ENCODE peak calls at places on chromosome 1, in nine cellular contexts. Z is skeletal muscle cell; A is effector memory CD4-positive, alpha-beta T cell; H is keratinocyte; V is endodermal cell; Q is right lobe of liver; B is HAP-1; E is SJSA1; W is HL-60. X is an unnamed sample.

GRCh38 chr1:42163536-42164503 is 725 bp downstream of the GUCA2A start:
- DNase-seq in Z (no peak), A (no peak), H (no peak), V (peak; percentile 41), Q (no peak), B (no peak), E (no peak), W (no peak), X (no peak)

GRCh38 chr1:27884182-27884954 is 12.0 kb downstream of the THEMIS2 start:
- DNase-seq in Z (no peak), A (no peak), H (no peak), V (no peak), Q (no peak), B (no peak), E (no peak), W (no peak), X (no peak)

GRCh38 chr1:202659974-202660373 is 50.3 kb downstream of the SYT2 start:
- DNase-seq in Z (no peak), A (no peak), H (no peak), V (no peak), Q (no peak), B (no peak), E (no peak), W (peak; percentile 16), X (no peak)

GRCh38 chr1:172134087-172134731 is 286.3 kb upstream of the C1orf105 start:
- DNase-seq in Z (no peak), A (no peak), H (no peak), V (no peak), Q (no peak), B (no peak), E (no peak), W (no peak), X (no peak)

GRCh38 chr1:167663002-167663772 is 33.2 kb downstream of the RCSD1 start:
- DNase-seq in Z (peak; percentile 58), A (no peak), H (peak; percentile 88), V (no peak), Q (no peak), B (no peak), E (no peak), W (no peak), X (peak; percentile 62)

GRCh38 chr1:2348346-2349275 is 42.7 kb downstream of the MORN1 start:
- DNase-seq in Z (no peak), A (no peak), H (no peak), V (no peak), Q (no peak), B (no peak), E (no peak), W (no peak), X (peak; percentile 5)

GRCh38 chr1:203117611-203118575 is 9.6 kb upstream of the ADORA1 start:
- DNase-seq in Z (peak; percentile 16), A (no peak), H (no peak), V (peak; percentile 98), Q (no peak), B (peak; percentile 89), E (peak; percentile 63), W (peak; percentile 58), X (peak; percentile 74)

GRCh38 chr1:7299329-7299799 is 471.7 kb upstream of the VAMP3 start:
- DNase-seq in Z (peak; percentile 99), A (no peak), H (peak; percentile 5), V (peak; percentile 80), Q (no peak), B (no peak), E (peak; percentile 95), W (no peak), X (peak; percentile 50)

GRCh38 chr1:23777979-23778814 is at the start of gene PITHD1:
- DNase-seq in Z (no peak), A (peak; percentile 73), H (peak; percentile 52), V (peak; percentile 94), Q (peak; percentile 87), B (peak; percentile 80), E (peak; percentile 73), W (peak; percentile 76), X (peak; percentile 75)

GRCh38 chr1:23776198-23776597 is 2.0 kb upstream of the PITHD1 start:
- DNase-seq in Z (no peak), A (no peak), H (no peak), V (no peak), Q (no peak), B (no peak), E (no peak), W (no peak), X (no peak)

GRCh38 chr1:23784846-23785245 is 6.1 kb upstream of the LYPLA2 start:
- DNase-seq in Z (no peak), A (no peak), H (no peak), V (no peak), Q (no peak), B (no peak), E (no peak), W (no peak), X (no peak)

GRCh38 chr1:23774174-23774880 is 3.9 kb upstream of the PITHD1 start:
- DNase-seq in Z (no peak), A (no peak), H (no peak), V (no peak), Q (no peak), B (no peak), E (no peak), W (no peak), X (no peak)

DNA sequence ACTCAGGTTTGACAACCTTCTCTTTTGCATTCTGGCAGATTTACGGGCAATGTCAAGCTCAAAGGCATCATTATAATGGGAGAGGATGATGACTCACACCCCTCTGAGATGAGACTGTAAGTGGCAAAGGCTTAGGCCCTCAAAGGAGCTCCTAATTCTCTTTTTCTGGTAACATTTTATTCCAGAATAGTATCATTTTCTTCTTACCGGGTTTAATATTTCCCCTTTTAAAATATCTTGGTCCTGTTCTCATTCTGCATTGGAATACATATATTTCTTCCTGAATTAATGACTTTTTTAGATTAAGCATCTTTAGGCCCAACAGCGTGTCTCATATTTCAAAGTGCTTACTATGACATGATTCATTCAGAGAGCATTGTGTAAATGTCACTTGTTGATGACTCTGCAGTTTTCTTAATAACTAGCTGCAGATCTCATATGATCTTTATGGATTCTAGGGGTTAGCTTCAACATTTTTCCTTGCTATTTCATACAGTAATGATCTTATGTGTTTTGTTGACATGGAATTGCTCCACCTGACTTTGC is 1.7 kb downstream of the PITHD1 start:
- DNase-seq in Z (no peak), A (no peak), H (no peak), V (no peak), Q (no peak), B (no peak), E (no peak), W (no peak), X (no peak)
- H3K4me3 ChIP-seq in Z (peak overlapping the region; percentile 73), A (no peak overlapping the region), H (peak overlapping the region; percentile 72), V (peak overlapping the region; percentile 95), Q (no peak overlapping the region), B (no peak overlapping the region), E (no peak overlapping the region), W (no peak overlapping the region), X (no peak overlapping the region)

DNA sequence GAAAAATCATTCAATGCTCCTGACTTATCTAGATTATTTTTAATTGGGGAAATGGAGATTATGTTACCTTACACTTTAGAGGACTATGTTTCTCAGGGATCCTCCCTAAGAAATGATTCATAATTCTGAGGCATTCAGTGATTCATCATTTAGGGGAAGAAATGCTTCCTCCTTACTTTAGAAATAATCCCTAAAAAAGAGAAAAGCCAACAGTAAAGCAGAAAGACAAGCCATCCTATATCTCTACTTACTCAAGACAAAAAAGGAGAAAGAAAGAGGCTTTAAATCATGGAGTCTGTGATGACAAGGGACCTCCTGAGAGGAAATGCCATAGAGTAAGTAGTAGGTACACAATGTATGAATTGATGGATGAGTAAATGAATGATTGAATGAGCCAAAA is 137.0 kb downstream of the BRINP2 start:
- DNase-seq in Z (peak; percentile 75), A (no peak), H (no peak), V (no peak), Q (no peak), B (no peak), E (no peak), W (no peak), X (no peak)
- H3K4me3 ChIP-seq in Z (no peak overlapping the region), A (no peak overlapping the region), H (no peak overlapping the region), V (no peak overlapping the region), Q (no peak overlapping the region), B (no peak overlapping the region), E (no peak overlapping the region), W (no peak overlapping the region), X (no peak overlapping the region)

DNA sequence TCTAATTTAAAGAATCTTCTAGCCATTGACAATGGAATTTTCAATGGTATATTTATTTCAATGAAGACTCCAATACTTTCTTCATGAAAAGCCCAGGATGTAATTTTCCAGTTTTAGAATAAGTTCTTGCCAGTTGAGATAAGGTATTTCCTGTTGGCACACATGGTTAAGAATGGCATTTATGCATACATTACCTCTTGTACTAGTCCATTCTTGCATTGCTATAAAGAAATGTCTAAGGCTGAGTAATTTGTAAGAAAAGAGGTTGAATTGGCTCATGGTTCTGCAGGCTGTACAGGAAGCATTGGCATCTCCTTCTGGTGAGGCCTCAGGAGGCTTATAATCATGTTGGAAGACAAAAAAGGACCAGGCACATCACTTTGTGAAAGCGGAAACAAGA is 1179.6 kb downstream of the AMY1C start:
- DNase-seq in Z (no peak), A (no peak), H (no peak), V (no peak), Q (no peak), B (no peak), E (no peak), W (no peak), X (no peak)
- H3K4me3 ChIP-seq in Z (no peak overlapping the region), A (no peak overlapping the region), H (no peak overlapping the region), V (no peak overlapping the region), Q (no peak overlapping the region), B (no peak overlapping the region), E (no peak overlapping the region), W (no peak overlapping the region), X (no peak overlapping the region)

GRCh38 chr1:180195916-180196315 is 34.1 kb upstream of the LHX4 start:
- DNase-seq in Z (no peak), A (no peak), H (no peak), V (no peak), Q (no peak), B (no peak), E (no peak), W (no peak), X (no peak)

GRCh38 chr1:180195401-180195800 is 34.7 kb upstream of the LHX4 start:
- DNase-seq in Z (no peak), A (no peak), H (no peak), V (no peak), Q (no peak), B (no peak), E (no peak), W (no peak), X (no peak)

GRCh38 chr1:180198186-180198585 is 31.9 kb upstream of the LHX4 start:
- DNase-seq in Z (no peak), A (no peak), H (no peak), V (peak; percentile 83), Q (no peak), B (peak; percentile 72), E (no peak), W (no peak), X (no peak)

GRCh38 chr1:180197231-180197630 is 32.8 kb upstream of the LHX4 start:
- DNase-seq in Z (no peak), A (no peak), H (no peak), V (no peak), Q (no peak), B (no peak), E (no peak), W (no peak), X (no peak)

DNA sequence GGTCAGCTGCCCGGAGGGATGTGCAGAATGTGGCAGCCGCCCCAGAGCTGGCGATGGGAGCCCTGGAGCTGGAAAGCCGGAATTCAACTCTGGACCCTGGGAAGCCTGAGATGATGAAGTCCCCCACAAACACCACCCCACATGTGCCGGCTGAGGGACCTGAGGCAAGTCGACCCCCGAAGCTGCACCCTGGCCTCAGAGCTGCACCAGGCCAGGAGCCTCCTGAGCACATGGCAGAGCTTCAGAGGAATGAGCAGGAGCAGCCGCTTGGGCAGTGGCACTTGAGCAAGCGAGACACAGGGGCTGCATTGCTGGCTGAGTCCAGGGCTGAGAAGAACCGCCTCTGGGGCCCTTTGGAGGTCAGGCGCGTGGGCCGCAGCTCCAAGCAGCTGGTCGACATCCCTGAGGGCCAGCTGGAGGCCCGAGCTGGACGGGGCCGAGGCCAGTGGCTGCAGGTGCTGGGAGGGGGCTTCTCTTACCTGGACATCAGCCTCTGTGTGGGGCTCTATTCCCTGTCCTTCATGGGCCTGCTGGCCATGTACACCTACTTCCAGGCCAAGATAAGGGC is 33.5 kb upstream of the LHX4 start:
- DNase-seq in Z (no peak), A (no peak), H (no peak), V (no peak), Q (no peak), B (no peak), E (no peak), W (no peak), X (no peak)
- H3K4me3 ChIP-seq in Z (no peak overlapping the region), A (no peak overlapping the region), H (no peak overlapping the region), V (no peak overlapping the region), Q (no peak overlapping the region), B (no peak overlapping the region), E (no peak overlapping the region), W (no peak overlapping the region), X (no peak overlapping the region)